ENCODE peak calls at places on chromosome X, in five cellular contexts. One of them, this sample, is unnamed.

GRCh38 chrX:48975041-48975440 is 3.4 kb upstream of the KCND1 start:
- DNase-seq in activated CD8-positive, alpha-beta memory T cell treated with anti-CD3 and anti-CD28 coated beads, Interleukin-2, amount 50 U/mL, for 48 hours: no peak
- DNase-seq in NCI-H510A: no peak
- DNase-seq in HEK293T: no peak
- DNase-seq in heart left ventricle: no peak
- DNase-seq in this sample: no peak

GRCh38 chrX:19650996-19651395 is 135.7 kb upstream of the MAP3K15 start:
- DNase-seq in NCI-H510A: no peak
- DNase-seq in HEK293T: no peak
- DNase-seq in activated CD8-positive, alpha-beta memory T cell treated with anti-CD3 and anti-CD28 coated beads, Interleukin-2, amount 50 U/mL, for 48 hours: no peak
- DNase-seq in heart left ventricle: no peak
- DNase-seq in this sample: no peak

GRCh38 chrX:13570245-13570573 is 808 bp downstream of the EGFL6 start:
- DNase-seq in HEK293T: no peak
- DNase-seq in heart left ventricle: no peak
- DNase-seq in activated CD8-positive, alpha-beta memory T cell treated with anti-CD3 and anti-CD28 coated beads, Interleukin-2, amount 50 U/mL, for 48 hours: no peak
- DNase-seq in NCI-H510A: no peak
- DNase-seq in this sample: no peak

GRCh38 chrX:54043084-54043483 is 1.2 kb downstream of the PHF8 start:
- DNase-seq in heart left ventricle: no peak
- DNase-seq in NCI-H510A: no peak
- DNase-seq in activated CD8-positive, alpha-beta memory T cell treated with anti-CD3 and anti-CD28 coated beads, Interleukin-2, amount 50 U/mL, for 48 hours: no peak
- DNase-seq in HEK293T: no peak
- DNase-seq in this sample: no peak

GRCh38 chrX:68429216-68429615 is 4.1 kb downstream of the OPHN1 start:
- DNase-seq in NCI-H510A: no peak
- DNase-seq in heart left ventricle: no peak
- DNase-seq in activated CD8-positive, alpha-beta memory T cell treated with anti-CD3 and anti-CD28 coated beads, Interleukin-2, amount 50 U/mL, for 48 hours: no peak
- DNase-seq in HEK293T: no peak
- DNase-seq in this sample: no peak

GRCh38 chrX:115560211-115560977 is 580 bp upstream of the PLS3 start:
- DNase-seq in NCI-H510A: peak
- DNase-seq in heart left ventricle: no peak
- DNase-seq in activated CD8-positive, alpha-beta memory T cell treated with anti-CD3 and anti-CD28 coated beads, Interleukin-2, amount 50 U/mL, for 48 hours: no peak
- DNase-seq in HEK293T: peak
- DNase-seq in this sample: no peak

GRCh38 chrX:11210397-11210796 is 82.8 kb upstream of the AMELX start:
- DNase-seq in HEK293T: no peak
- DNase-seq in NCI-H510A: no peak
- DNase-seq in heart left ventricle: no peak
- DNase-seq in activated CD8-positive, alpha-beta memory T cell treated with anti-CD3 and anti-CD28 coated beads, Interleukin-2, amount 50 U/mL, for 48 hours: no peak
- DNase-seq in this sample: no peak

GRCh38 chrX:73068467-73069364 is 10.6 kb downstream of the PABPC1L2A start:
- DNase-seq in NCI-H510A: no peak
- DNase-seq in activated CD8-positive, alpha-beta memory T cell treated with anti-CD3 and anti-CD28 coated beads, Interleukin-2, amount 50 U/mL, for 48 hours: no peak
- DNase-seq in heart left ventricle: no peak
- DNase-seq in HEK293T: no peak
- DNase-seq in this sample: no peak

GRCh38 chrX:30513284-30513683 is 64.3 kb downstream of the TASL start:
- DNase-seq in activated CD8-positive, alpha-beta memory T cell treated with anti-CD3 and anti-CD28 coated beads, Interleukin-2, amount 50 U/mL, for 48 hours: no peak
- DNase-seq in HEK293T: no peak
- DNase-seq in heart left ventricle: no peak
- DNase-seq in NCI-H510A: no peak
- DNase-seq in this sample: no peak

GRCh38 chrX:9133426-9133825 is 99.5 kb upstream of the FAM9B start:
- DNase-seq in activated CD8-positive, alpha-beta memory T cell treated with anti-CD3 and anti-CD28 coated beads, Interleukin-2, amount 50 U/mL, for 48 hours: no peak
- DNase-seq in heart left ventricle: no peak
- DNase-seq in NCI-H510A: no peak
- DNase-seq in HEK293T: no peak
- DNase-seq in this sample: no peak

GRCh38 chrX:37776987-37777325 is 2.9 kb upstream of the CYBB start:
- DNase-seq in NCI-H510A: no peak
- DNase-seq in heart left ventricle: no peak
- DNase-seq in activated CD8-positive, alpha-beta memory T cell treated with anti-CD3 and anti-CD28 coated beads, Interleukin-2, amount 50 U/mL, for 48 hours: no peak
- DNase-seq in HEK293T: no peak
- DNase-seq in this sample: no peak

GRCh38 chrX:136310411-136310810 is 9.6 kb downstream of the ADGRG4 start:
- DNase-seq in heart left ventricle: no peak
- DNase-seq in HEK293T: peak
- DNase-seq in NCI-H510A: no peak
- DNase-seq in activated CD8-positive, alpha-beta memory T cell treated with anti-CD3 and anti-CD28 coated beads, Interleukin-2, amount 50 U/mL, for 48 hours: no peak
- DNase-seq in this sample: no peak

GRCh38 chrX:22196151-22196550 is 76.6 kb upstream of the CBLL2 start:
- DNase-seq in NCI-H510A: no peak
- DNase-seq in heart left ventricle: no peak
- DNase-seq in activated CD8-positive, alpha-beta memory T cell treated with anti-CD3 and anti-CD28 coated beads, Interleukin-2, amount 50 U/mL, for 48 hours: no peak
- DNase-seq in HEK293T: no peak
- DNase-seq in this sample: no peak

GRCh38 chrX:56803849-56804681 is 75.0 kb downstream of the NBDY start:
- DNase-seq in HEK293T: no peak
- DNase-seq in NCI-H510A: no peak
- DNase-seq in activated CD8-positive, alpha-beta memory T cell treated with anti-CD3 and anti-CD28 coated beads, Interleukin-2, amount 50 U/mL, for 48 hours: no peak
- DNase-seq in heart left ventricle: no peak
- DNase-seq in this sample: no peak

GRCh38 chrX:119690921-119691716 is 1.8 kb downstream of the SEPTIN6 start:
- DNase-seq in HEK293T: no peak
- DNase-seq in heart left ventricle: no peak
- DNase-seq in NCI-H510A: no peak
- DNase-seq in activated CD8-positive, alpha-beta memory T cell treated with anti-CD3 and anti-CD28 coated beads, Interleukin-2, amount 50 U/mL, for 48 hours: no peak
- DNase-seq in this sample: no peak

GRCh38 chrX:78514852-78515251 is 144.3 kb downstream of the RTL3 start:
- DNase-seq in heart left ventricle: no peak
- DNase-seq in NCI-H510A: no peak
- DNase-seq in activated CD8-positive, alpha-beta memory T cell treated with anti-CD3 and anti-CD28 coated beads, Interleukin-2, amount 50 U/mL, for 48 hours: no peak
- DNase-seq in HEK293T: no peak
- DNase-seq in this sample: no peak